ENCODE peak calls at places on chromosomes 4 and X, in six cellular contexts. One of them, this sample, is unnamed.

GRCh38 chrX:132831336-132831973 is 127.0 kb downstream of the HS6ST2 start:
- DNase-seq in keratinocyte: no peak
- DNase-seq in OCI-LY7: no peak
- DNase-seq in endodermal cell: no peak
- DNase-seq in NCI-H1694: no peak
- DNase-seq in cardiac fibroblast: no peak
- DNase-seq in this sample: no peak

GRCh38 chr4:155371432-155372043 is 5.2 kb downstream of the MAP9 start:
- DNase-seq in endodermal cell: no peak
- DNase-seq in cardiac fibroblast: peak
- DNase-seq in OCI-LY7: peak
- DNase-seq in keratinocyte: no peak
- DNase-seq in NCI-H1694: no peak
- DNase-seq in this sample: no peak

GRCh38 chr4:130747842-130748241 is 1651.9 kb downstream of the C4orf33 start:
- DNase-seq in cardiac fibroblast: peak
- DNase-seq in NCI-H1694: peak
- DNase-seq in endodermal cell: no peak
- DNase-seq in keratinocyte: no peak
- DNase-seq in OCI-LY7: peak
- DNase-seq in this sample: no peak

GRCh38 chr4:57131849-57132745 is 21.9 kb upstream of the IGFBP7 start:
- DNase-seq in keratinocyte: no peak
- DNase-seq in cardiac fibroblast: peak
- DNase-seq in NCI-H1694: peak
- DNase-seq in endodermal cell: peak
- DNase-seq in OCI-LY7: no peak
- DNase-seq in this sample: no peak

GRCh38 chrX:12961191-12961718 is 13.7 kb upstream of the TMSB4X start:
- DNase-seq in endodermal cell: no peak
- DNase-seq in NCI-H1694: no peak
- DNase-seq in OCI-LY7: no peak
- DNase-seq in keratinocyte: no peak
- DNase-seq in cardiac fibroblast: no peak
- DNase-seq in this sample: no peak

GRCh38 chr4:77043507-77044131 is 32.2 kb downstream of the CCNI start:
- DNase-seq in OCI-LY7: no peak
- DNase-seq in cardiac fibroblast: peak
- DNase-seq in NCI-H1694: no peak
- DNase-seq in endodermal cell: no peak
- DNase-seq in keratinocyte: no peak
- DNase-seq in this sample: no peak

GRCh38 chr4:40909363-40909876 is 159.7 kb downstream of the NSUN7 start:
- DNase-seq in cardiac fibroblast: peak
- DNase-seq in keratinocyte: no peak
- DNase-seq in NCI-H1694: no peak
- DNase-seq in OCI-LY7: no peak
- DNase-seq in endodermal cell: no peak
- DNase-seq in this sample: no peak

GRCh38 chr4:70704333-70705145 is 16.2 kb downstream of the UTP3 start:
- DNase-seq in endodermal cell: peak
- DNase-seq in keratinocyte: no peak
- DNase-seq in cardiac fibroblast: peak
- DNase-seq in OCI-LY7: peak
- DNase-seq in NCI-H1694: peak
- DNase-seq in this sample: peak

GRCh38 chr4:88240297-88240714 is 44.1 kb downstream of the PPM1K start:
- DNase-seq in endodermal cell: no peak
- DNase-seq in NCI-H1694: no peak
- DNase-seq in OCI-LY7: no peak
- DNase-seq in cardiac fibroblast: peak
- DNase-seq in keratinocyte: no peak
- DNase-seq in this sample: no peak

GRCh38 chr4:119313237-119313636 is 8.7 kb downstream of the FABP2 start:
- DNase-seq in cardiac fibroblast: peak
- DNase-seq in OCI-LY7: no peak
- DNase-seq in NCI-H1694: no peak
- DNase-seq in keratinocyte: no peak
- DNase-seq in endodermal cell: no peak
- DNase-seq in this sample: no peak

GRCh38 chr4:151934766-151935165 is 174.0 kb upstream of the GATB start:
- DNase-seq in cardiac fibroblast: no peak
- DNase-seq in NCI-H1694: no peak
- DNase-seq in OCI-LY7: no peak
- DNase-seq in endodermal cell: no peak
- DNase-seq in keratinocyte: no peak
- DNase-seq in this sample: no peak

GRCh38 chrX:16788477-16788876 is 2.2 kb downstream of the TXLNG start:
- DNase-seq in OCI-LY7: no peak
- DNase-seq in NCI-H1694: no peak
- DNase-seq in endodermal cell: peak
- DNase-seq in keratinocyte: no peak
- DNase-seq in cardiac fibroblast: peak
- DNase-seq in this sample: no peak

GRCh38 chrX:129679856-129680255 is 25.1 kb upstream of the APLN start:
- DNase-seq in endodermal cell: no peak
- DNase-seq in OCI-LY7: no peak
- DNase-seq in cardiac fibroblast: no peak
- DNase-seq in NCI-H1694: no peak
- DNase-seq in keratinocyte: peak
- DNase-seq in this sample: no peak

GRCh38 chr4:88938138-88938537 is 118.8 kb downstream of the FAM13A start:
- DNase-seq in NCI-H1694: no peak
- DNase-seq in cardiac fibroblast: peak
- DNase-seq in OCI-LY7: no peak
- DNase-seq in keratinocyte: peak
- DNase-seq in endodermal cell: no peak
- DNase-seq in this sample: no peak

GRCh38 chrX:71604141-71604540 is 14.2 kb downstream of the CXCR3 start:
- DNase-seq in NCI-H1694: no peak
- DNase-seq in OCI-LY7: no peak
- DNase-seq in endodermal cell: no peak
- DNase-seq in keratinocyte: no peak
- DNase-seq in cardiac fibroblast: no peak
- DNase-seq in this sample: no peak

GRCh38 chrX:23513121-23513520 is 154.2 kb upstream of the PRDX4 start:
- DNase-seq in endodermal cell: peak
- DNase-seq in OCI-LY7: no peak
- DNase-seq in keratinocyte: no peak
- DNase-seq in cardiac fibroblast: no peak
- DNase-seq in NCI-H1694: no peak
- DNase-seq in this sample: no peak

GRCh38 chr4:26860922-26861433 is 337 bp downstream of the STIM2 start:
- DNase-seq in endodermal cell: peak
- DNase-seq in NCI-H1694: no peak
- DNase-seq in cardiac fibroblast: peak
- DNase-seq in OCI-LY7: peak
- DNase-seq in keratinocyte: no peak
- DNase-seq in this sample: peak

GRCh38 chr4:6929735-6930464 is 20.3 kb downstream of the TBC1D14 start:
- DNase-seq in keratinocyte: no peak
- DNase-seq in NCI-H1694: no peak
- DNase-seq in cardiac fibroblast: no peak
- DNase-seq in OCI-LY7: no peak
- DNase-seq in endodermal cell: no peak
- DNase-seq in this sample: no peak

GRCh38 chr4:106818764-106819163 is 217.3 kb downstream of the DKK2 start:
- DNase-seq in cardiac fibroblast: no peak
- DNase-seq in NCI-H1694: no peak
- DNase-seq in endodermal cell: no peak
- DNase-seq in OCI-LY7: no peak
- DNase-seq in keratinocyte: no peak
- DNase-seq in this sample: no peak

This sample was measured in RWPE2.